ENCODE peak calls at places on chromosomes 12 and 14, in six cellular contexts. S is tibial artery, K is mesothelial cell of epicardium, N is stomach, X is SK-N-SH, Q is lung. J is an unnamed sample.
A peak's percentile ranks its signal among the peaks of the same experiment; 100 is the strongest.

GRCh38 chr12:79424109-79424721 is 266.5 kb downstream of the PAWR start:
- DNase-seq in S (no peak), K (no peak), N (no peak), X (peak; percentile 30), Q (no peak), J (no peak)

GRCh38 chr14:100679707-100680438 is 46.8 kb upstream of the DLK1 start:
- DNase-seq in S (no peak), K (peak; percentile 37), N (no peak), X (no peak), Q (peak; percentile 39), J (no peak)

GRCh38 chr12:14845350-14845750 is 2.0 kb upstream of the ART4 start:
- DNase-seq in S (peak; percentile 64), K (no peak), N (peak; percentile 50), X (peak; percentile 58), Q (peak; percentile 42), J (peak; percentile 23)

GRCh38 chr12:67426067-67426466 is 156.9 kb downstream of the CAND1 start:
- DNase-seq in S (no peak), K (no peak), N (no peak), X (no peak), Q (no peak), J (no peak)

GRCh38 chr14:104957146-104958113 is 20.7 kb downstream of the AHNAK2 start:
- DNase-seq in S (no peak), K (no peak), N (no peak), X (no peak), Q (no peak), J (no peak)

GRCh38 chr12:104524026-104524425 is 67.3 kb downstream of the CHST11 start:
- DNase-seq in S (no peak), K (no peak), N (no peak), X (no peak), Q (no peak), J (no peak)

GRCh38 chr12:55972906-55973597 is 826 bp upstream of the RAB5B start:
- DNase-seq in S (no peak), K (no peak), N (no peak), X (no peak), Q (no peak), J (no peak)

GRCh38 chr14:21044106-21044618 is 2.0 kb downstream of the RNASE7 start:
- DNase-seq in S (no peak), K (no peak), N (no peak), X (peak; percentile 53), Q (no peak), J (no peak)

GRCh38 chr12:20268121-20268732 is 100.1 kb upstream of the PDE3A start:
- DNase-seq in S (no peak), K (no peak), N (no peak), X (no peak), Q (no peak), J (no peak)

GRCh38 chr14:68948686-68949085 is 30.4 kb downstream of the ACTN1 start:
- DNase-seq in S (no peak), K (no peak), N (no peak), X (peak; percentile 47), Q (no peak), J (no peak)

GRCh38 chr12:3832738-3833137 is 40.5 kb downstream of the PARP11 start:
- DNase-seq in S (no peak), K (no peak), N (no peak), X (no peak), Q (no peak), J (no peak)

GRCh38 chr12:116210131-116210530 is 67.4 kb downstream of the MED13L start:
- DNase-seq in S (no peak), K (no peak), N (no peak), X (no peak), Q (no peak), J (no peak)

GRCh38 chr12:15049456-15050153 is 76.8 kb downstream of the PDE6H start:
- DNase-seq in S (no peak), K (no peak), N (no peak), X (no peak), Q (no peak), J (no peak)

GRCh38 chr14:77574446-77575125 is 41.9 kb downstream of the SPTLC2 start:
- DNase-seq in S (no peak), K (no peak), N (no peak), X (no peak), Q (no peak), J (no peak)

GRCh38 chr12:53703746-53704145 is 23.5 kb downstream of the CALCOCO1 start:
- DNase-seq in S (no peak), K (no peak), N (no peak), X (no peak), Q (no peak), J (no peak)

GRCh38 chr14:86781111-86781510 is 1211.9 kb downstream of the GALC start:
- DNase-seq in S (no peak), K (no peak), N (no peak), X (no peak), Q (no peak), J (no peak)

GRCh38 chr12:66288121-66288520 is 14.2 kb upstream of the HELB start:
- DNase-seq in S (no peak), K (no peak), N (no peak), X (no peak), Q (no peak), J (no peak)

GRCh38 chr12:130044991-130045621 is 117.2 kb upstream of the FZD10 start:
- DNase-seq in S (no peak), K (no peak), N (no peak), X (no peak), Q (no peak), J (no peak)

GRCh38 chr14:40417777-40418401 is 985.7 kb upstream of the FBXO33 start:
- DNase-seq in S (no peak), K (no peak), N (peak; percentile 25), X (peak; percentile 13), Q (no peak), J (no peak)

GRCh38 chr14:80996049-80996901 is 40.9 kb downstream of the TSHR start:
- DNase-seq in S (peak; percentile 22), K (no peak), N (no peak), X (peak; percentile 50), Q (no peak), J (no peak)

GRCh38 chr12:55058082-55058481 is 38.3 kb downstream of the NEUROD4 start:
- DNase-seq in S (no peak), K (no peak), N (no peak), X (no peak), Q (no peak), J (no peak)

GRCh38 chr12:5768171-5768879 is 176.7 kb downstream of the ANO2 start:
- DNase-seq in S (peak; percentile 36), K (no peak), N (peak; percentile 75), X (no peak), Q (peak; percentile 50), J (no peak)

GRCh38 chr14:28763914-28764848 is 2.4 kb upstream of the FOXG1 start:
- DNase-seq in S (no peak), K (no peak), N (no peak), X (no peak), Q (no peak), J (no peak)

GRCh38 chr12:34105392-34105933 is 83.2 kb downstream of the ALG10 start:
- DNase-seq in S (no peak), K (no peak), N (no peak), X (no peak), Q (no peak), J (no peak)

GRCh38 chr14:87935895-87936294 is 57.1 kb downstream of the GALC start:
- DNase-seq in S (no peak), K (no peak), N (no peak), X (no peak), Q (no peak), J (no peak)

GRCh38 chr14:55556929-55557623 is 22.9 kb upstream of the KTN1 start:
- DNase-seq in S (peak; percentile 51), K (peak; percentile 52), N (peak; percentile 89), X (peak; percentile 66), Q (peak; percentile 87), J (no peak)

GRCh38 chr12:53505555-53506449 is 1.5 kb downstream of the NPFF start:
- DNase-seq in S (no peak), K (no peak), N (no peak), X (no peak), Q (no peak), J (no peak)

GRCh38 chr12:70849265-70849960 is 71.1 kb downstream of the PTPRR start:
- DNase-seq in S (no peak), K (no peak), N (no peak), X (peak; percentile 5), Q (no peak), J (no peak)

GRCh38 chr12:11693068-11693467 is 43.6 kb downstream of the ETV6 start:
- DNase-seq in S (peak; percentile 43), K (no peak), N (no peak), X (no peak), Q (no peak), J (no peak)

GRCh38 chr14:57058319-57058718 is 210.4 kb downstream of the EXOC5 start:
- DNase-seq in S (no peak), K (no peak), N (no peak), X (no peak), Q (no peak), J (no peak)

GRCh38 chr14:22847661-22848341 is 11.4 kb downstream of the MMP14 start:
- DNase-seq in S (no peak), K (no peak), N (no peak), X (peak; percentile 57), Q (no peak), J (no peak)
- TF ChIP-seq CTCF in S (no peak), K (no peak), N (no peak), X (peak; percentile 34), Q (no peak), J (no peak)

DNA sequence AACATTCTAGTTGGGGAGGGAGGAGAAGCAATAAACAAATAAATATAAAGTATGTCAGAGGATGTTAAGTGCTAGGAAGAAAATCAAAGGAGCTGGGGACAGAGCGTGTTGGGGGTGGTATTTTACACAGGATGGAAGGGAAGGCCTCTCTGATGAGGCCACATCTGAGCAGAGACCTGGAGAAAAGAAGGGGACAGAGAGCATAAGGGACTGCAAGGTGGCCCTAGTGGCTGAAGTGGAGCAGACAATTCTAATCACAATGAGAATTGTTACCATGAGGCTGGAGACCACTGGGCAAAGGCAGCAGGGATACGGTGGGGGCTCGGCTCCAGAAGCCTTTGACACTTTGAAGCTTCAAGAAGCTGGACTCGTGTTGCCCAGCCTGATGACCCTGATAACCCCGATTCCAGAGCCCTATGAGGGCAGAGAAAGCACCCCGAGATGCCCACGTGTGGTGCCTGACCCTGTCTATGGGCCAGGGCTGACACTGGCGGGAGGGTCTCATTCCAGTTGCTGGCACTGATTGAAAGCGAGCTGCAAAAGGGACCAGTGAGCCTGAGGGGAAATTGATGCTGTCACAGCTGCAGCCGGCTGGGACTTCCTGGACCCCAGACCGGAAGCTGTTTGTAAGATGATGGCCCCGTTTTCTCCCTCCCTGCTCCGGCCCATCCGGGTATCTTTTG is 169.1 kb downstream of the RBM19 start:
- DNase-seq in S (no peak), K (no peak), N (no peak), X (peak; percentile 63), Q (no peak), J (no peak)
- TF ChIP-seq CTCF in S (no peak), K (no peak), N (no peak), X (no peak), Q (no peak), J (no peak)

GRCh38 chr14:74244115-74244514 is 4.9 kb downstream of the VSX2 start:
- DNase-seq in S (no peak), K (no peak), N (no peak), X (no peak), Q (no peak), J (no peak)
- TF ChIP-seq CTCF in S (no peak), K (no peak), N (no peak), X (no peak), Q (no peak), J (no peak)

GRCh38 chr12:46263140-46264017 is 5.5 kb downstream of the SLC38A1 start:
- DNase-seq in S (no peak), K (no peak), N (no peak), X (no peak), Q (no peak), J (no peak)
- TF ChIP-seq CTCF in S (peak; percentile 44), K (peak; percentile 63), N (peak; percentile 8), X (peak; percentile 52), Q (no peak), J (no peak)